ENCODE peak calls at places on chromosome 22, in four cellular contexts. K, E, S and J are unnamed samples.
A peak's percentile ranks its signal among the peaks of the same experiment; 100 is the strongest.

GRCh38 chr22:22168190-22168940 is 76.2 kb upstream of the VPREB1 start:
- DNase-seq in K (peak; percentile 74), E (peak; percentile 31), S (peak; percentile 57), J (peak; percentile 21)

GRCh38 chr22:21815357-21815756 is 52.1 kb downstream of the MAPK1 start:
- DNase-seq in K (no peak), E (no peak), S (no peak), J (no peak)

GRCh38 chr22:22400099-22400498 is 108.4 kb downstream of the ZNF280B start:
- DNase-seq in K (peak; percentile 33), E (no peak), S (no peak), J (no peak)

GRCh38 chr22:48485144-48486135 is 1342.2 kb downstream of the BRD1 start:
- DNase-seq in K (no peak), E (no peak), S (no peak), J (no peak)

GRCh38 chr22:21865041-21865440 is 2.4 kb downstream of the MAPK1 start:
- DNase-seq in K (no peak), E (no peak), S (no peak), J (peak; percentile 32)

GRCh38 chr22:44024288-44024908 is at the start of gene PARVB:
- DNase-seq in K (peak; percentile 23), E (peak; percentile 31), S (no peak), J (peak; percentile 33)

GRCh38 chr22:26374645-26375044 is 54.4 kb upstream of the ASPHD2 start:
- DNase-seq in K (no peak), E (no peak), S (no peak), J (no peak)

GRCh38 chr22:20173246-20173645 is 22.4 kb upstream of the CCDC188 start:
- DNase-seq in K (no peak), E (no peak), S (no peak), J (no peak)

GRCh38 chr22:43159484-43160178 is 8.3 kb downstream of the TSPO start:
- DNase-seq in K (no peak), E (no peak), S (no peak), J (no peak)

GRCh38 chr22:20750461-20751184 is 23.3 kb upstream of the SERPIND1 start:
- DNase-seq in K (peak; percentile 77), E (peak; percentile 47), S (peak; percentile 59), J (no peak)

GRCh38 chr22:39649500-39650089 is 79.0 kb downstream of the CACNA1I start:
- DNase-seq in K (no peak), E (no peak), S (no peak), J (no peak)

GRCh38 chr22:33792837-33793236 is 127.4 kb downstream of the LARGE1 start:
- DNase-seq in K (no peak), E (no peak), S (no peak), J (no peak)

GRCh38 chr22:17703811-17704210 is 65.3 kb downstream of the BCL2L13 start:
- DNase-seq in K (no peak), E (no peak), S (no peak), J (no peak)

GRCh38 chr22:37639070-37639760 is at the start of gene SH3BP1:
- DNase-seq in K (peak; percentile 73), E (peak; percentile 81), S (no peak), J (no peak)

GRCh38 chr22:42418811-42419243 is 13.4 kb downstream of the NFAM1 start:
- DNase-seq in K (no peak), E (no peak), S (no peak), J (peak; percentile 88)

GRCh38 chr22:38487946-38488345 is 18.2 kb downstream of the DDX17 start:
- DNase-seq in K (no peak), E (no peak), S (no peak), J (no peak)

GRCh38 chr22:41664490-41664889 is 24.2 kb downstream of the SNU13 start:
- DNase-seq in K (no peak), E (no peak), S (no peak), J (no peak)

GRCh38 chr22:39470462-39471335 is 13.9 kb downstream of the MGAT3 start:
- DNase-seq in K (peak; percentile 31), E (no peak), S (no peak), J (no peak)

GRCh38 chr22:38781033-38781432 is 12.9 kb downstream of the DNAL4 start:
- DNase-seq in K (no peak), E (no peak), S (no peak), J (no peak)

GRCh38 chr22:12601870-12602779 is 2925.9 kb upstream of the OR11H1 start:
- DNase-seq in K (peak; percentile 78), E (no peak), S (no peak), J (no peak)

GRCh38 chr22:26656896-26657851 is at the start of gene MIAT:
- DNase-seq in K (peak; percentile 26), E (peak; percentile 73), S (no peak), J (no peak)

GRCh38 chr22:44737414-44738346 is 14.7 kb upstream of the ARHGAP8 start:
- DNase-seq in K (no peak), E (no peak), S (no peak), J (no peak)

GRCh38 chr22:50553310-50553709 is 7.6 kb downstream of the KLHDC7B start:
- DNase-seq in K (no peak), E (no peak), S (no peak), J (no peak)

GRCh38 chr22:39178206-39179111 is 26.0 kb upstream of the CBX7 start:
- DNase-seq in K (no peak), E (no peak), S (no peak), J (no peak)

GRCh38 chr22:44446483-44446882 is 51.5 kb downstream of the RTL6 start:
- DNase-seq in K (no peak), E (no peak), S (no peak), J (no peak)

GRCh38 chr22:19036229-19036522 is 86.0 kb downstream of the DGCR2 start:
- DNase-seq in K (no peak), E (no peak), S (no peak), J (no peak)

GRCh38 chr22:19038164-19038546 is 84.1 kb downstream of the DGCR2 start:
- DNase-seq in K (no peak), E (no peak), S (no peak), J (no peak)

GRCh38 chr22:19037282-19038163 is 84.7 kb downstream of the DGCR2 start:
- DNase-seq in K (no peak), E (no peak), S (no peak), J (no peak)

GRCh38 chr22:19036523-19037273 is 85.5 kb downstream of the DGCR2 start:
- DNase-seq in K (no peak), E (no peak), S (no peak), J (peak; percentile 31)

DNA sequence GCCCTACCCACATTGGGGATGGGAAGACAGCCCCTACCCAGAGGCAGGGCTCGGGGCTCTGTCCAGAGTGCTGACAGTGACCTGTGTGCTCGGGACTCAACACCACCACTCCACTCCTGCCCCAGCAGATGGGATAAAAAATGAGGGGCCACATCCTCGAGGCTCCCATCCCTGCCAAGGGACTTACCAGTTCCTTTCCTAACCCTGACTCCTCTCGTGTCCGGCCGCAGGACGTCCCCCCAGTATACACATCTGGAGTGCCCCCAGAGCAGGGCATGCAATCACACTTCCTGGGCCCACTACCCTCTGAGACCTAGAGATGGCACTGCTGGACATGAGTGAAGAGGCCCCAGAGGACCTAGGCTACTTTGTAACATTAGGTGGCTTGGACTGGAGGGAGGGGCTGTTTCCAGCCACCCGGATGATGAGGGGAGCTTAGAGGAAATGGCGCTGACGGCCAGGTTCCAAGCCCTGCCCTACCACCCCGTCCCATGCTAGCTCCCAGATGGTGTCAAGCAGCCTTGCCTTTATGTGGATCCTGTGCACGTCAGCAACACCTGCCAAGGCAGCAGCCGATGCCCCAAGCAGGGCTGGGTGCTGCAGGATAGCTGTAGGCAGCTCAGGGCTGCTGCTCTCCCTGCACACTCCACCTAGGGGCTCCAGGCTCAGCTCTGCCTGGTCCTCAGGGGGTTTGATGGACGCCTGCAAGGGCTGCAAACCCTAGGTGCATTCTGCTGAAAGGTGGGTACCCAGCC is 86.6 kb downstream of the DGCR2 start:
- DNase-seq in K (peak; percentile 68), E (no peak), S (no peak), J (no peak)
- TF ChIP-seq SPI1 in K (no peak), E (no peak), S (no peak), J (no peak)

GRCh38 chr22:29300807-29301601 is 5.4 kb upstream of the GAS2L1 start:
- DNase-seq in K (no peak), E (no peak), S (no peak), J (no peak)

GRCh38 chr22:29301716-29302401 is 4.6 kb upstream of the GAS2L1 start:
- DNase-seq in K (no peak), E (no peak), S (no peak), J (no peak)

GRCh38 chr22:29298641-29299040 is 7.8 kb upstream of the GAS2L1 start:
- DNase-seq in K (no peak), E (no peak), S (no peak), J (no peak)

GRCh38 chr22:29299136-29299900 is 7.1 kb upstream of the GAS2L1 start:
- DNase-seq in K (no peak), E (no peak), S (no peak), J (no peak)

DNA sequence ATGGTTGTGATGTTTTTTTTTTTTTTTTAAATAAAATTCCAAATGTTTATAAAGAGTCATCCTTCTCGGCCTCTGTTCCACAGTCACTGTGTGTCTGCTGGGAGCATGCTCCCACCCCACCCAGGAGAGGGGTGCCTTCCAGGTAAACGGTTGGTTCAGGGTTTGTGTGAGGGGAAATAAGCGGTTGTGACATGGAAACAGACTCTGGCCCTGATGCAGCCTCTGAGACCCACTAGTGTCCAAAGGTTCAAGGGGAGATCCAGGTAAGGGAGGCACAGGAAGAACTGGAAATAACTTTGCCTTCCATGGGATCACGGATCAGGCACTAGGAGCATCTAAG is 6.0 kb upstream of the GAS2L1 start:
- DNase-seq in K (no peak), E (no peak), S (no peak), J (no peak)
- TF ChIP-seq SPI1 in K (no peak), E (no peak), S (no peak), J (no peak)

DNA sequence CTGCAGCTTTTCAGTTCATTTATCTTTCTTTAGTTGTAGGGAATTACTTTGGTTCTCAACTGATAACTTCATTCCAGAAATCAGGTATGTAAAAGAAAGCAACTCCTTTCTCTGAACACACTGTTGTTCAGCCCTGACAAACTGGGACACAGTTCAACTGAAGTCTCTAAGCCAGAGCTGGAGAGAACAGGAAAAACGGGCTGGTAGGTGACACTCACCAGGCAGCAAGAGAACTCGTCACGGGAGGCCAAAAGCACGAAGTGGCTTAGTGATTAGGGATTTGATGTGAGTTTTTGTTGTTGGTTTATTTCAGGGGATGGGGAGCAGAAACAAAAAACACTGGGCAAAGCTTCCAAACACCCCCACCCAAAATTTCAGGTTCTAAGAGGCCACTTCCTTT is 54.1 kb downstream of the MYH9 start:
- DNase-seq in K (no peak), E (no peak), S (no peak), J (no peak)
- TF ChIP-seq SPI1 in K (peak; percentile 45), E (no peak), S (no peak), J (no peak)

GRCh38 chr22:23970816-23971482 is 3.3 kb downstream of the DDT start:
- DNase-seq in K (peak; percentile 11), E (no peak), S (no peak), J (no peak)
- TF ChIP-seq SPI1 in K (no peak), E (no peak), S (no peak), J (no peak)